ENCODE peak calls at places on chromosomes 6 and 20, in four cellular contexts. R, X, T and I are unnamed samples.

GRCh38 chr6:43716099-43716498 is 28.5 kb upstream of the MRPS18A start:
- DNase-seq in R (peak), X (no peak), T (no peak), I (no peak)

GRCh38 chr6:15948930-15949900 is 179.7 kb upstream of the MYLIP start:
- DNase-seq in R (peak), X (no peak), T (no peak), I (no peak)

GRCh38 chr6:167730441-167730840 is 96.3 kb upstream of the AFDN start:
- DNase-seq in R (no peak), X (no peak), T (no peak), I (no peak)

GRCh38 chr6:169689247-169689646 is 12.6 kb downstream of the WDR27 start:
- DNase-seq in R (peak), X (no peak), T (peak), I (peak)

GRCh38 chr6:166781331-166781730 is 154.3 kb upstream of the RPS6KA2 start:
- DNase-seq in R (no peak), X (no peak), T (no peak), I (no peak)

GRCh38 chr20:49832632-49833327 is 20.2 kb downstream of the SLC9A8 start:
- DNase-seq in R (no peak), X (no peak), T (peak), I (no peak)

GRCh38 chr6:4664117-4664626 is 112.0 kb upstream of the CDYL start:
- DNase-seq in R (peak), X (no peak), T (peak), I (peak)

GRCh38 chr20:61263084-61263695 is 11.1 kb downstream of the CDH4 start:
- DNase-seq in R (no peak), X (no peak), T (peak), I (peak)

GRCh38 chr6:163729127-163729872 is 314.8 kb downstream of the QKI start:
- DNase-seq in R (no peak), X (no peak), T (no peak), I (no peak)

GRCh38 chr6:90219168-90219985 is 77.3 kb downstream of the BACH2 start:
- DNase-seq in R (peak), X (no peak), T (peak), I (peak)

GRCh38 chr20:11891827-11892521 is 25.7 kb upstream of the BTBD3 start:
- DNase-seq in R (peak), X (peak), T (peak), I (peak)

GRCh38 chr6:162765251-162765650 is 37.5 kb downstream of the PACRG start:
- DNase-seq in R (no peak), X (no peak), T (no peak), I (no peak)

GRCh38 chr6:68875403-68875802 is 240.3 kb downstream of the ADGRB3 start:
- DNase-seq in R (no peak), X (no peak), T (no peak), I (no peak)

GRCh38 chr20:59598625-59599310 is 5.6 kb upstream of the PHACTR3 start:
- DNase-seq in R (no peak), X (no peak), T (no peak), I (no peak)

GRCh38 chr6:106513813-106514212 is 115.5 kb downstream of the RTN4IP1 start:
- DNase-seq in R (no peak), X (no peak), T (no peak), I (peak)